ENCODE peak calls at places on chromosomes 1 and 21, in eight cellular contexts. S, Y, Q, Z, L, K, A and N are unnamed samples.

GRCh38 chr1:156581661-156582387 is 2.3 kb downstream of the TTC24 start:
- DNase-seq in S (no peak), Y (no peak), Q (no peak), Z (no peak), L (no peak), K (no peak), A (no peak), N (peak; percentile 67)

GRCh38 chr1:1006305-1007159 is 6.6 kb upstream of the HES4 start:
- DNase-seq in S (no peak), Y (no peak), Q (no peak), Z (no peak), L (no peak), K (peak; percentile 92), A (peak; percentile 81), N (no peak)

GRCh38 chr1:193183019-193183643 is 3.3 kb downstream of the B3GALT2 start:
- DNase-seq in S (no peak), Y (peak; percentile 69), Q (no peak), Z (no peak), L (no peak), K (no peak), A (peak; percentile 51), N (no peak)

GRCh38 chr1:42646056-42646455 is 12.2 kb upstream of the PPIH start:
- DNase-seq in S (no peak), Y (peak; percentile 4), Q (no peak), Z (no peak), L (no peak), K (no peak), A (no peak), N (no peak)

GRCh38 chr1:9714257-9714718 is 62.8 kb downstream of the PIK3CD start:
- DNase-seq in S (no peak), Y (no peak), Q (no peak), Z (no peak), L (no peak), K (no peak), A (no peak), N (peak; percentile 54)

GRCh38 chr1:227390525-227390924 is 72.2 kb upstream of the CDC42BPA start:
- DNase-seq in S (no peak), Y (peak; percentile 51), Q (no peak), Z (no peak), L (no peak), K (no peak), A (no peak), N (no peak)

GRCh38 chr1:93690921-93691789 is 9.5 kb upstream of the BCAR3 start:
- DNase-seq in S (no peak), Y (no peak), Q (no peak), Z (no peak), L (no peak), K (no peak), A (no peak), N (no peak)

GRCh38 chr1:244163861-244164562 is 112.9 kb downstream of the ZBTB18 start:
- DNase-seq in S (no peak), Y (peak; percentile 97), Q (peak; percentile 41), Z (peak; percentile 25), L (no peak), K (no peak), A (peak; percentile 83), N (no peak)

GRCh38 chr1:211503542-211503941 is 11.6 kb upstream of the RD3 start:
- DNase-seq in S (no peak), Y (no peak), Q (no peak), Z (no peak), L (no peak), K (no peak), A (no peak), N (no peak)

GRCh38 chr1:201319631-201320030 is 36.3 kb downstream of the PKP1 start:
- DNase-seq in S (no peak), Y (no peak), Q (no peak), Z (no peak), L (no peak), K (no peak), A (no peak), N (peak; percentile 21)

GRCh38 chr1:167472729-167473529 is 45.4 kb downstream of the CD247 start:
- DNase-seq in S (no peak), Y (no peak), Q (no peak), Z (no peak), L (no peak), K (no peak), A (no peak), N (peak; percentile 34)

GRCh38 chr1:119009300-119009660 is 21.1 kb upstream of the TBX15 start:
- DNase-seq in S (no peak), Y (no peak), Q (no peak), Z (no peak), L (no peak), K (no peak), A (no peak), N (no peak)

GRCh38 chr1:119007343-119007671 is 19.2 kb upstream of the TBX15 start:
- DNase-seq in S (no peak), Y (no peak), Q (no peak), Z (no peak), L (no peak), K (no peak), A (no peak), N (no peak)

GRCh38 chr1:119010201-119010600 is 22.1 kb upstream of the TBX15 start:
- DNase-seq in S (no peak), Y (no peak), Q (no peak), Z (no peak), L (no peak), K (no peak), A (no peak), N (no peak)

GRCh38 chr1:119007672-119008482 is 19.7 kb upstream of the TBX15 start:
- DNase-seq in S (no peak), Y (peak; percentile 19), Q (no peak), Z (no peak), L (no peak), K (no peak), A (no peak), N (no peak)

DNA sequence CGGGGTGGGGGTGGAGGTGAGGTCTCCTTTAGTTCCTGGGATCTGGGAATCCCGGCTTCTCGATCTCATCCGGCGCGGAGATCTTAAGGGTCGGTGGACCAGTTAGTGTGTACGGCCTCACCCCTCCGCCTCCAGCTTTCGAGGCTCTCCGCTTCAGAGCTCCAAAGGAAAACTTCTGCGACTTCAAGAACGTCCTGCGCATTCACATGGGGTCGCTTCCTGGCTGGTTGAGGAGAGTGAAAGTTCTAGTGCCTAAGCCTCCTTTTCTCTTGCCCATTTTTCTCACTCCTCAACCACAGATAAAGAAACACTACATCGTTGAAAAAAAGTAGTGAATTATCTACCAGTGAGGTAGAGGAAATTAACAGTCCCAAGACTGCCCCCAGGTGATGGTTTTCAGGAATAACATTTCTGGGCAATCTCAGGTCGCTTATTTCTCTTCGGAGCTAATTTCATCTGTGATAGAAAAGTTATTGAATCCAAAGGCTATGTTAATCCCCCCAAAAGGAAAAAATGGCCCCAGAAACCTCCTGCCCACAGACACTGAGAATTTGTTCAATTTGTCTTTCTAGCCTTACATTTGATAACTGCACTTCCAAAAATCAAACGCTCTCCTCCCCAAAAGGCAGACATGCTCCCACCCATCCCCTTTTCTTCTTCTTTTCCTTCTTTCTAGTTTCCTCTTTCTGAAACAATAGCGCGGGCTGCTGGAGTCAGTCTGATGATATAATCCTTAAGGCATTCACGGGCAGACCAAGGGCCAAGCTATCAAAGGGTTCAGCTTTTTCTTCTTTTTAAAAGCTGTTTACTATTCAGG is 20.5 kb upstream of the TBX15 start:
- DNase-seq in S (peak; percentile 50), Y (peak; percentile 81), Q (no peak), Z (no peak), L (no peak), K (no peak), A (peak; percentile 7), N (peak; percentile 69)
- H3K4me3 ChIP-seq in S (no peak overlapping the region), Y (peak overlapping the region; percentile 26), Q (peak overlapping the region; percentile 18), Z (peak overlapping the region; percentile 25), L (peak overlapping the region; percentile 65), K (peak overlapping the region; percentile 42), A (no peak overlapping the region), N (no peak overlapping the region)

GRCh38 chr21:34200288-34200905 is 127.0 kb downstream of the MRPS6 start:
- DNase-seq in S (no peak), Y (peak; percentile 82), Q (no peak), Z (no peak), L (no peak), K (no peak), A (no peak), N (no peak)
- H3K4me1 ChIP-seq in S (peaks cover 15% of the 10 kb centered on the region), Y (peaks cover 39% of the 10 kb centered on the region), Q (peaks cover 9% of the 10 kb centered on the region), Z (peaks cover 27% of the 10 kb centered on the region), L (peaks cover 62% of the 10 kb centered on the region), K (peaks cover 6% of the 10 kb centered on the region), A (peaks cover 17% of the 10 kb centered on the region), N (no peaks in the 10 kb centered on the region)

GRCh38 chr1:161478985-161479384 is 26.3 kb upstream of the FCGR2A start:
- DNase-seq in S (no peak), Y (no peak), Q (no peak), Z (no peak), L (no peak), K (no peak), A (no peak), N (no peak)
- H3K27me3 ChIP-seq in S (no peaks in the 10 kb centered on the region), Y (peaks cover 60% of the 10 kb centered on the region), Q (no peaks in the 10 kb centered on the region), Z (no peaks in the 10 kb centered on the region), L (peaks cover under 1% of the 10 kb centered on the region), K (no peaks in the 10 kb centered on the region), A (no peaks in the 10 kb centered on the region), N (no peaks in the 10 kb centered on the region)

DNA sequence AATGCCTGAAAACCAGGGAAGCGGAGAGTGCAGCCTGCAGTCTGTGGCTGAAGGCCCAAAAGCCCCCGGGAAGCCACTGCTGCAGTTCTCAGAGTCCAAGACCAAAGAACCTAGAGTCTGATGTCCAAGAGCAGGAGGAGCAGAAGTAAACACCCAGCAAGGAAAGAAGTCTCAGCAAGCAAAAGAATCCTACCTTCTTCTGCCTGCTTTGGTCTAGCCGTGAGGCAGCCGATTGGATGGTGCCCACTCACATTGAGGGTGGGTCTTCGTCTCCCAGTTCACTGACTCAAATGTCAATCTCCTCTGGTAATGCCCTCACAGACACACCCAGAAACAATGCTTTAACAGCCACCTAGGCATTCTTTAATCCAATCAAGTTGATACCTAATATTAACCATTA is 217.5 kb downstream of the PLA2G4A start:
- DNase-seq in S (no peak), Y (no peak), Q (no peak), Z (no peak), L (no peak), K (no peak), A (no peak), N (no peak)
- H3K4me3 ChIP-seq in S (no peak overlapping the region), Y (no peak overlapping the region), Q (no peak overlapping the region), Z (no peak overlapping the region), L (no peak overlapping the region), K (no peak overlapping the region), A (no peak overlapping the region), N (no peak overlapping the region)

GRCh38 chr21:29313662-29314408 is 15.1 kb downstream of the BACH1 start:
- DNase-seq in S (no peak), Y (no peak), Q (no peak), Z (no peak), L (no peak), K (no peak), A (no peak), N (no peak)

GRCh38 chr21:29315155-29315749 is 16.5 kb downstream of the BACH1 start:
- DNase-seq in S (no peak), Y (no peak), Q (no peak), Z (no peak), L (no peak), K (no peak), A (no peak), N (no peak)

GRCh38 chr21:29316806-29317205 is 18.1 kb downstream of the BACH1 start:
- DNase-seq in S (no peak), Y (no peak), Q (no peak), Z (no peak), L (no peak), K (no peak), A (no peak), N (no peak)

GRCh38 chr21:29318354-29318753 is 19.6 kb downstream of the BACH1 start:
- DNase-seq in S (peak; percentile 44), Y (peak; percentile 38), Q (no peak), Z (no peak), L (no peak), K (no peak), A (no peak), N (no peak)

GRCh38 chr21:29316029-29316742 is 17.5 kb downstream of the BACH1 start:
- DNase-seq in S (no peak), Y (no peak), Q (no peak), Z (no peak), L (no peak), K (no peak), A (no peak), N (no peak)
- H3K4me1 ChIP-seq in S (peaks cover 61% of the 10 kb centered on the region), Y (no peaks in the 10 kb centered on the region), Q (peaks cover 13% of the 10 kb centered on the region), Z (peaks cover 51% of the 10 kb centered on the region), L (peaks cover 69% of the 10 kb centered on the region), K (peaks cover 55% of the 10 kb centered on the region), A (peaks cover 3% of the 10 kb centered on the region), N (no peaks in the 10 kb centered on the region)